ENCODE peak calls at places on chromosomes 3 and 15, in five cellular contexts. E, M, U, G and W are unnamed samples.
A peak's percentile ranks its signal among the peaks of the same experiment; 100 is the strongest.

GRCh38 chr3:61574854-61575253 is 13.5 kb downstream of the PTPRG start:
- DNase-seq in E (no peak), G (peak; percentile 48), M (no peak), U (no peak), W (peak; percentile 91)

GRCh38 chr15:82882250-82882928 is 70.1 kb downstream of the HOMER2 start:
- DNase-seq in U (no peak), G (no peak), M (no peak), E (no peak), W (no peak)

GRCh38 chr15:19973718-19974117 is 567.9 kb downstream of the GOLGA6L6 start:
- DNase-seq in M (no peak), G (no peak), E (no peak), U (peak; percentile 13), W (no peak)

GRCh38 chr3:126076140-126076539 is 7.8 kb downstream of the SLC41A3 start:
- DNase-seq in M (no peak), E (no peak), U (no peak), G (no peak), W (no peak)

GRCh38 chr15:61946778-61947177 is 113.5 kb downstream of the VPS13C start:
- DNase-seq in M (no peak), U (no peak), G (no peak), E (no peak), W (peak; percentile 1)

GRCh38 chr3:143315766-143316165 is 196.2 kb downstream of the CHST2 start:
- DNase-seq in U (no peak), G (no peak), E (no peak), M (no peak), W (no peak)

GRCh38 chr15:90478981-90479481 is 50.7 kb upstream of the CRTC3 start:
- DNase-seq in E (peak; percentile 62), M (no peak), U (no peak), G (no peak), W (no peak)

GRCh38 chr15:51229907-51230328 is 108.5 kb downstream of the CYP19A1 start:
- DNase-seq in U (no peak), E (no peak), M (no peak), G (no peak), W (no peak)

GRCh38 chr3:134078169-134078821 is 48.6 kb upstream of the SLCO2A1 start:
- DNase-seq in G (peak; percentile 57), U (no peak), M (no peak), E (no peak), W (no peak)

GRCh38 chr3:71725279-71725991 is at the start of gene EIF4E3:
- DNase-seq in M (no peak), E (peak; percentile 22), G (no peak), U (peak; percentile 85), W (no peak)

GRCh38 chr3:142881445-142882224 is 7.2 kb downstream of the PCOLCE2 start:
- DNase-seq in E (no peak), G (no peak), U (no peak), M (no peak), W (no peak)

GRCh38 chr3:30156586-30157498 is 449.6 kb upstream of the TGFBR2 start:
- DNase-seq in U (no peak), M (no peak), G (no peak), E (no peak), W (no peak)

GRCh38 chr15:41801850-41802455 is 25.9 kb upstream of the JMJD7 start:
- DNase-seq in G (no peak), M (no peak), U (no peak), E (no peak), W (no peak)

GRCh38 chr3:186354100-186354499 is 7.9 kb downstream of the DGKG start:
- DNase-seq in M (no peak), U (no peak), E (no peak), G (no peak), W (no peak)

GRCh38 chr3:129312021-129312639 is 33.5 kb downstream of the HMCES start:
- DNase-seq in G (no peak), U (no peak), E (no peak), M (no peak), W (no peak)

GRCh38 chr3:66200786-66201185 is 20.0 kb upstream of the SLC25A26 start:
- DNase-seq in U (no peak), E (no peak), G (no peak), M (no peak), W (no peak)

GRCh38 chr3:23805228-23805880 is 401 bp upstream of the UBE2E1 start:
- DNase-seq in G (no peak), M (no peak), U (no peak), E (no peak), W (no peak)

GRCh38 chr3:113454625-113455024 is 13.3 kb upstream of the CFAP44 start:
- DNase-seq in E (no peak), U (no peak), G (no peak), M (no peak), W (no peak)

DNA sequence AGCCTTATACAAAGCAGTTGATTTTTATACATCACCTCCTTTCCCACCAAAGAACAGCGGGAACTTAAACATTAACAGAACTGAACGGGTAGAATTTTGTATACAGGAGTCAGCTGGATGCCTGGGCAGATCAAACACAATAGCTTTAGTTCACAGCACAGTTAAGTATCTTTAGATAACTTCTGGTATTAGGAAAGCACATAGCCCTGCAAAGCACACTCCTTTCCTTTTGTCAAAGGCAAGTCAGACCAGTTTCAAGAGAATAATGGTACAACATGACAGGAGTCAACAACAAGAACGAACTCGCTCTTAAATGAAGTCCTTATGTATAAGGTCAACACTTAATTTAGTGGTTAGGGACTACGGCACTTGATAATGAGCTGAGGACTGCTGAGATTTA is 26.3 kb downstream of the ABCC5 start:
- DNase-seq in M (no peak), G (no peak), U (no peak), E (no peak), W (no peak)
- H3K27ac ChIP-seq in M (peak overlapping the region; percentile 82), G (no peak overlapping the region), U (no peak overlapping the region), E (no peak overlapping the region), W (no peak overlapping the region)

DNA sequence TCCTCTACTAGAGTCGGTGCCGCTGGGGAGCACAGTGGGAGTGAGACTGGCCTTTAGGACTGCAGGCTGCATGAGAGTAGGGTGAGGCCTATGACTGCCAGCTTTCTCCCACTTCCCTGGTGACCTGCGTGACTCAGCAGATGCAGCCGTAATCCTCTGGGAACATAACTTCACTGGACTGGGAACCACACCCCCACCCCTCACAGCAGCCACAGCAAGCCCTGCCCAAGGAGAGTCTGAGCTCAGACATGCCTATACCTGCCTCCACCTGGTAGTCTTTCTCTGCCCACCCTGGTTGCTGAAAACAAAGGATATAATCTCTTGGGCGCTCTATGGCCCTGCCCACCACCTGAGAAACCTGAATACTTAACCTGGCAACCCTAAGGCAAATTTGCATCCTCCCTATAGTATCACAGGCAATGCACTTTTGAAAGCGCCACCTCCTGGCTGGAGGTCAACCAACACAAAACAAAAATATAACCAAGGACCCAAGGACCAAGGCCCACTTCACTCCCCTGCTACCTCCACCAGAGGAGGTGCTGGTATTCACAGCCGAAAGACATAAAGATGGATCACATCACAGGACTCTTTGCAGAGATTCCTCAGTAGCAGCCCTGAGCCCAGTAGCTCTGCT is 308.9 kb downstream of the CTNNB1 start:
- DNase-seq in U (no peak), E (no peak), G (no peak), M (no peak), W (no peak)
- TF ChIP-seq CTCF in U (no peak), E (no peak), G (no peak), M (peak; percentile 32), W (no peak)

GRCh38 chr3:40332684-40333083 is 23.2 kb downstream of the EIF1B start:
- DNase-seq in U (no peak), E (no peak), G (no peak), M (no peak), W (no peak)
- H3K27me3 ChIP-seq in U (no peaks in the 10 kb centered on the region), E (no peaks in the 10 kb centered on the region), G (no peaks in the 10 kb centered on the region), M (no peaks in the 10 kb centered on the region), W (peaks cover 5% of the 10 kb centered on the region)

GRCh38 chr15:63060699-63061098 is 18.2 kb downstream of the TPM1 start:
- DNase-seq in E (peak; percentile 48), G (no peak), M (no peak), U (no peak), W (no peak)

GRCh38 chr15:63061971-63062370 is 19.4 kb downstream of the TPM1 start:
- DNase-seq in U (no peak), M (no peak), G (no peak), E (no peak), W (no peak)

GRCh38 chr15:63057454-63058335 is 15.1 kb downstream of the TPM1 start:
- DNase-seq in U (no peak), G (no peak), M (no peak), E (no peak), W (no peak)

GRCh38 chr15:63059075-63059474 is 16.5 kb downstream of the TPM1 start:
- DNase-seq in G (no peak), U (no peak), M (no peak), E (no peak), W (no peak)

DNA sequence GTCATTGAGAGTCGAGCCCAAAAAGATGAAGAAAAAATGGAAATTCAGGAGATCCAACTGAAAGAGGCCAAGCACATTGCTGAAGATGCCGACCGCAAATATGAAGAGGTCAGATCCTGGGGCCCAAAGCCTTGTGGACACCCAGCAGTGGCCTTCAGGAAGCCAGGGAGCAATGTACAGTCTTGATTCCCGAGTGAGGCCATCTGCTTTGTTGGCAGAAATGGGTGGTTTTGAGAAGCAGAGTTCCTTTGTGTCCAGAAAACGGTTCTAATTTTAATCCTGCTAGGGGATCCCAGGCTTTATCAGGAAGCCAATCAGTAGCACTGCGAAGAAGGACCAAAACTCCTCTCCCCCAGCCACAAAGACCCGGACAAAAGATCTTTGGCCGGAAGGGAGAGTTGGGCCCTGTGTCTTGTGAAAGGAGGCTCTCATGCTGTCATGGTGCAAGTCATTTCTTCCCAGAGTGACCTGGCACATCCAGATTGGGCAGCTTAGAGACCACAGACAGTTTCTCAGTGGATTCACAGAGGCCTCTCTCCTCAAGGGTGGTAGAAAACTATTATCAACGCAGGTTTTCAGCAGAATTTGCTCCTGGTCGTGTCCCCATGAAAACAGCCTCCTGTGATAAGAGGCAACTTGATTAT is 17.1 kb downstream of the TPM1 start:
- DNase-seq in E (no peak), G (no peak), U (no peak), M (no peak), W (no peak)
- H3K27ac ChIP-seq in E (peak overlapping the region; percentile 45), G (peak overlapping the region; percentile 97), U (no peak overlapping the region), M (no peak overlapping the region), W (peak overlapping the region; percentile 71)